ENCODE peak calls at places on chromosomes 13 and 19, in five cellular contexts. P is AG04449; X is CD8-positive, alpha-beta T cell; V is AG10803; W is body of pancreas. A is an unnamed sample.

GRCh38 chr19:342801-343421 is 1.7 kb downstream of the MIER2 start:
- DNase-seq in P (peak; percentile 33), W (peak; percentile 81), V (peak; percentile 80), X (no peak), A (peak; percentile 87)

GRCh38 chr19:6723738-6724137 is 3.3 kb upstream of the C3 start:
- DNase-seq in W (peak; percentile 39), X (no peak), V (peak; percentile 29), P (no peak), A (no peak)

GRCh38 chr19:41462497-41462896 is 19.5 kb downstream of the ERICH4 start:
- DNase-seq in P (no peak), V (no peak), X (no peak), W (no peak), A (no peak)

GRCh38 chr19:2507109-2507508 is 31.2 kb downstream of the GADD45B start:
- DNase-seq in P (no peak), W (peak; percentile 85), X (no peak), V (peak; percentile 58), A (no peak)

GRCh38 chr13:111213964-111214726 is 99.0 kb downstream of the ARHGEF7 start:
- DNase-seq in P (no peak), W (peak; percentile 27), X (no peak), V (no peak), A (no peak)

GRCh38 chr13:103898481-103898880 is 832.3 kb upstream of the SLC10A2 start:
- DNase-seq in W (no peak), P (no peak), V (no peak), X (no peak), A (no peak)

GRCh38 chr19:13553880-13554400 is 47.7 kb upstream of the CACNA1A start:
- DNase-seq in W (no peak), V (no peak), P (no peak), X (no peak), A (no peak)

GRCh38 chr19:3518231-3518630 is 12.1 kb downstream of the FZR1 start:
- DNase-seq in P (no peak), W (no peak), V (no peak), X (no peak), A (no peak)

GRCh38 chr13:29438772-29439171 is 156.7 kb downstream of the SLC7A1 start:
- DNase-seq in V (no peak), W (no peak), X (no peak), P (no peak), A (no peak)

GRCh38 chr13:33204130-33204927 is 81.2 kb downstream of the STARD13 start:
- DNase-seq in P (peak; percentile 84), W (peak; percentile 90), V (peak; percentile 98), X (no peak), A (peak; percentile 94)

GRCh38 chr19:4278926-4279529 is at the start of gene SHD:
- DNase-seq in X (no peak), V (no peak), W (no peak), P (no peak), A (no peak)

GRCh38 chr19:34963531-34964406 is at the start of gene ZNF792:
- DNase-seq in W (peak; percentile 60), P (no peak), X (peak; percentile 34), V (peak; percentile 26), A (no peak)

GRCh38 chr13:29573190-29573589 is 22.3 kb downstream of the SLC7A1 start:
- DNase-seq in X (no peak), V (peak; percentile 59), W (peak; percentile 81), P (no peak), A (no peak)

GRCh38 chr13:113890758-113891480 is 27.0 kb upstream of the GAS6 start:
- DNase-seq in V (no peak), X (no peak), W (no peak), P (no peak), A (no peak)

GRCh38 chr19:20078696-20079095 is 896 bp downstream of the ZNF90 start:
- DNase-seq in P (no peak), W (peak; percentile 20), X (no peak), V (peak; percentile 16), A (no peak)

GRCh38 chr13:91133941-91134772 is 213.3 kb upstream of the MIR17HG start:
- DNase-seq in X (no peak), W (peak; percentile 60), P (no peak), V (peak; percentile 44), A (peak; percentile 24)

GRCh38 chr13:66312312-66313087 is 917.6 kb downstream of the PCDH9 start:
- DNase-seq in P (peak; percentile 90), V (peak; percentile 42), W (peak; percentile 47), X (no peak), A (no peak)

GRCh38 chr13:28657784-28658538 is 969 bp upstream of the POMP start:
- DNase-seq in P (no peak), V (peak; percentile 35), W (no peak), X (no peak), A (no peak)

GRCh38 chr13:46553886-46554855 is 1.2 kb downstream of the LRCH1 start:
- DNase-seq in W (peak; percentile 74), V (peak; percentile 78), P (no peak), X (peak; percentile 47), A (peak; percentile 61)
- TF ChIP-seq CTCF in W (peak; percentile 36), V (peak; percentile 36), P (peak; percentile 34), X (no peak), A (peak; percentile 16)

GRCh38 chr13:22144806-22145205 is 473.9 kb downstream of the FGF9 start:
- DNase-seq in X (no peak), W (no peak), V (no peak), P (no peak), A (no peak)

GRCh38 chr13:22143671-22144070 is 472.8 kb downstream of the FGF9 start:
- DNase-seq in W (no peak), P (no peak), X (no peak), V (no peak), A (no peak)

GRCh38 chr13:22137361-22138050 is 466.6 kb downstream of the FGF9 start:
- DNase-seq in P (no peak), V (no peak), W (no peak), X (no peak), A (no peak)

GRCh38 chr13:22138947-22139346 is 468.1 kb downstream of the FGF9 start:
- DNase-seq in W (no peak), P (no peak), V (no peak), X (no peak), A (no peak)

GRCh38 chr13:22141636-22142035 is 470.8 kb downstream of the FGF9 start:
- DNase-seq in W (no peak), P (no peak), V (no peak), X (no peak), A (no peak)
- H3K4me3 ChIP-seq in W (no peak overlapping the region), P (no peak overlapping the region), V (no peak overlapping the region), X (no peak overlapping the region), A (no peak overlapping the region)

DNA sequence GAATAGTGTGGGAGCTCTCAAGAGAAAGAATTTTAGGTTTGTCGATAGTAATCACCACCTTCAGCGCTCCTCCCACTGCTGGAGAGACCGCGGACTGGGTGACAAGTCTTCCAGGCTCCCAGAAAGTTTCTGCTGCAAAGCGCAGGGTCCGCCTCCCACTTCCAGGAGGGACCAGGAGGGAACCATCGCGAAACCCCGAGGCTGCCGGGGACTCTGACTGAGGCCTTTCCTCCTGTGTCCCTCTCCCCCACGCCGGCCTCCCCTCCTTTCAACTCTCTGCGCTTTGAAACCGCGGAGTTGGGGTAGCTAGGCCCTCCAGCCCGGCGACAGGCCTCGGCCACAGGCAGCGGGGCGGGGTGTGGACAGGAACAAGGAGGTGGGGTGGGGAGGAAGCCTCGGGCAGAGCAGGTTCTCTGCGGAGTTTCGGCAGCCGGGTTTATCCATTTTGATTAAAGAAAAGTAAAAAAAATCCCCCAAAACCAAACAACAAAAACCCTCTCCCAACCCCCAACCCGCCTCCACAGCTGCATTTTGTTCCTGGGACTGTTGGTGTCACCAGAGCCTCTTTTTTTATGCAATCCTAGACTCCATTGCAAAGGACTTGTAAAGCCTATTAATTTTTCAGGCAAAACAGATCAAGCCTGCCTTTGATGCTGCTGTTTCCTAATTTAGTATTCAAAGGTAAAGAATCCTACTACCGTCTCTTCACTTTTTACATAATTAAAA is 157.2 kb downstream of the TM9SF2 start:
- DNase-seq in X (peak; percentile 44), W (peak; percentile 24), V (peak; percentile 56), P (no peak), A (no peak)
- TF ChIP-seq CTCF in X (no peak), W (no peak), V (peak; percentile 48), P (peak; percentile 7), A (peak; percentile 31)

GRCh38 chr19:40411125-40411842 is 1.9 kb downstream of the PRX start:
- DNase-seq in V (no peak), W (no peak), X (no peak), P (no peak), A (no peak)
- H3K4me3 ChIP-seq in V (no peak overlapping the region), W (no peak overlapping the region), X (no peak overlapping the region), P (no peak overlapping the region), A (no peak overlapping the region)

DNA sequence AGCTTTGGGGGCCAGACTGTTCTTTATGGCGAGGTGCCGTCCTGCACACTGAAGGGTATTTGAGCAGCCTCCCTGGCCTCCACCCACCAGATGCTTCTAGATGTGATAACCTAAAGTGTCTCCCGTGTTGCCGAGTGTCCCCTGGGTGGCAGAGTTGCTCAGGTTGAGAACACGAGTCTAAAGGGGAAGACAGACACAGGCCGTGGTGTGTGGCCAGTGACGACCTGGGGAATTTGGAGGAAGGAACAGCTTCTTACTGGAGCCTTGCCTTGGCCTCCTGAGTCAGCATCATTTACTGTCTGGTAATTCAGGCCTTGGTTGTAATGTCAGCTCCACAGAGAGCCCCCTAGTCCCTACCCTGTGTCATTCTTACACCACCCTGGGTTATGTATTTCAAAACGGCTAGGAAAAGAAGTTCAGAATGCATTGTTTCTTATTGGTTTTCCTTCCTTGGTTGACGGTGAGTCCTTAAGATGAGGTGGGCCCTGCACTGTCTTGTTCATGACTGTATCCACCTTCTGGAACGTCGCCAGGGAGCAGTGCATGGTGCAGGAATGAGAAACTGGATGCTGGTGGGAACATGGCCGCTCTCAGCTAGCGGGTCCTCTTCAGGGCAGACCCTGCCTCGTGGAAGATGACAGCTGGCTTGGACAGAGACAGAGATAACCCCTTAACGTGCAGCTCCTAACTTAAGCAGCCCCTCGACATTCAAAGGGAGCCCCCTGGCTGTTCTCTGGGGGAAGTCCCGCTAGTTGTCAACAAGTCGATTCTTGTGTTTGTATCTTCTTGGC is 7.1 kb downstream of the SIN3B start:
- DNase-seq in X (no peak), V (no peak), W (peak; percentile 43), P (no peak), A (no peak)
- TF ChIP-seq CTCF in X (no peak), V (peak; percentile 2), W (no peak), P (no peak), A (peak; percentile 33)

DNA sequence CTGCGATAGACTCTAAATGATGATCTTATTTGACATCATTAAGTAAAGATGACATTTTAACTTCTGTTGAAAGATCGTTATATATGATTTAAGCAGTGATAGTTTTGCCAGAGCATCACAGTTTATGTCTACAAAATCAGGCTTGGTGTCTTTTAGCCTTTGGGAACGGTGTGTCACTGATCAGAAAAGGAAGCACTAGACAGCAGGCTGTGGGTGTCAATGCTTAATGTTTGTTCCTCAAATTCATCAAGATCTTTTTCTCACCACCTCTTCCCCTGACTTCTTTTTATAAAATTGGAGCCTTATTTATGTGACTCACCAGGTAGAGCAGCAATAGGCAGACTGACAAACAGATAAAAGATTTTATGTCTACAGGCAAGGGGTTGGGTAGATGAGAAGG is 1558.5 kb downstream of the EFNB2 start:
- DNase-seq in V (no peak), W (no peak), X (no peak), P (no peak), A (no peak)
- H3K4me3 ChIP-seq in V (no peak overlapping the region), W (no peak overlapping the region), X (no peak overlapping the region), P (no peak overlapping the region), A (no peak overlapping the region)

A was measured in HFF-Myc.